ENCODE peak calls at places on chromosome 4, in seven cellular contexts. X is fibroblast of gingiva, C is NCI-H2171, A is mesendoderm, V is germinal center, W is dermis blood vessel endothelial cell, Y is cardiac fibroblast. M is an unnamed sample.
A peak's percentile ranks its signal among the peaks of the same experiment; 100 is the strongest.

GRCh38 chr4:38531126-38531737 is 132.8 kb upstream of the KLF3 start:
- DNase-seq in X (no peak), A (no peak), C (no peak), W (no peak), V (no peak), Y (no peak), M (no peak)

GRCh38 chr4:94516067-94516466 is 64.3 kb downstream of the PDLIM5 start:
- DNase-seq in W (peak; percentile 25), Y (peak; percentile 93), C (no peak), A (peak; percentile 27), X (peak; percentile 42), V (no peak), M (no peak)

GRCh38 chr4:70183168-70183939 is 12.2 kb upstream of the ODAM start:
- DNase-seq in W (peak; percentile 61), C (peak; percentile 1), X (peak; percentile 38), V (peak; percentile 7), Y (peak; percentile 67), A (peak; percentile 80), M (peak; percentile 54)

GRCh38 chr4:149715822-149716585 is 99.6 kb downstream of the IQCM start:
- DNase-seq in V (no peak), Y (no peak), X (no peak), W (no peak), A (no peak), C (peak; percentile 12), M (peak; percentile 3)

GRCh38 chr4:15778742-15779231 is 659 bp downstream of the CD38 start:
- DNase-seq in A (peak; percentile 19), C (no peak), X (no peak), W (peak; percentile 16), V (peak; percentile 63), Y (no peak), M (no peak)

GRCh38 chr4:172042714-172043114 is 229.5 kb downstream of the GALNTL6 start:
- DNase-seq in V (no peak), A (no peak), W (no peak), Y (peak; percentile 2), X (no peak), C (no peak), M (peak; percentile 17)

GRCh38 chr4:2364654-2365053 is 53.8 kb downstream of the ZFYVE28 start:
- DNase-seq in A (no peak), W (peak; percentile 24), V (no peak), C (no peak), X (peak; percentile 62), Y (peak; percentile 52), M (no peak)

GRCh38 chr4:141684785-141685184 is 48.4 kb downstream of the IL15 start:
- DNase-seq in W (no peak), X (no peak), Y (peak; percentile 46), C (no peak), V (no peak), A (no peak), M (no peak)

GRCh38 chr4:159229164-159229563 is 126.3 kb downstream of the RAPGEF2 start:
- DNase-seq in Y (peak; percentile 87), C (no peak), W (peak; percentile 67), A (peak; percentile 97), X (peak; percentile 39), V (no peak), M (no peak)

GRCh38 chr4:165715211-165715610 is 157.8 kb upstream of the TLL1 start:
- DNase-seq in V (no peak), C (no peak), X (no peak), W (no peak), Y (no peak), A (no peak), M (no peak)

GRCh38 chr4:174753031-174753430 is 76.0 kb downstream of the GLRA3 start:
- DNase-seq in W (no peak), Y (no peak), A (no peak), C (no peak), V (no peak), X (no peak), M (no peak)

GRCh38 chr4:105520819-105521790 is 31.3 kb upstream of the ARHGEF38 start:
- DNase-seq in V (peak; percentile 24), Y (peak; percentile 62), A (peak; percentile 61), X (peak; percentile 16), W (peak; percentile 68), C (no peak), M (peak; percentile 57)

GRCh38 chr4:111631157-111631999 is 513.9 kb upstream of the FAM241A start:
- DNase-seq in X (no peak), Y (peak; percentile 44), A (peak; percentile 42), V (no peak), W (peak; percentile 45), C (peak; percentile 0), M (no peak)

GRCh38 chr4:68152411-68152810 is 22.7 kb upstream of the TMPRSS11F start:
- DNase-seq in A (peak; percentile 36), C (no peak), W (no peak), X (no peak), Y (peak; percentile 69), V (no peak), M (no peak)

GRCh38 chr4:3073158-3074077 is 920 bp downstream of the HTT-AS start:
- DNase-seq in V (no peak), C (no peak), W (no peak), A (no peak), Y (no peak), X (no peak), M (no peak)

GRCh38 chr4:94976371-94977011 is 218.7 kb downstream of the BMPR1B start:
- DNase-seq in A (no peak), C (peak; percentile 37), V (no peak), X (peak; percentile 54), W (no peak), Y (peak; percentile 95), M (peak; percentile 25)

GRCh38 chr4:173246719-173247118 is 78.1 kb downstream of the GALNT7 start:
- DNase-seq in A (no peak), C (no peak), W (no peak), Y (no peak), X (no peak), V (peak; percentile 19), M (no peak)

GRCh38 chr4:83785906-83786305 is 250.0 kb downstream of the GPAT3 start:
- DNase-seq in A (no peak), X (peak; percentile 38), V (no peak), W (no peak), C (no peak), Y (no peak), M (no peak)

GRCh38 chr4:185205697-185206342 is 2.0 kb upstream of the CFAP97 start:
- DNase-seq in C (no peak), V (no peak), Y (no peak), W (no peak), A (no peak), X (no peak), M (no peak)

GRCh38 chr4:57442834-57443291 is 332.7 kb upstream of the IGFBP7 start:
- DNase-seq in Y (peak; percentile 48), V (no peak), X (no peak), A (peak; percentile 80), W (peak; percentile 40), C (no peak), M (peak; percentile 41)

GRCh38 chr4:181061787-181062186 is 1181.4 kb upstream of the TENM3 start:
- DNase-seq in A (no peak), X (no peak), V (no peak), Y (no peak), C (no peak), W (no peak), M (no peak)

GRCh38 chr4:141565379-141566089 is 70.8 kb upstream of the IL15 start:
- DNase-seq in Y (no peak), V (no peak), W (no peak), X (no peak), A (no peak), C (no peak), M (no peak)